ENCODE peak calls at places on chromosomes 7 and 10, in four cellular contexts. O is SJSA1, H is neural progenitor cell, M is ovary. X is an unnamed sample.
A peak's percentile ranks its signal among the peaks of the same experiment; 100 is the strongest.

GRCh38 chr10:113616244-113617074 is 47.4 kb downstream of the NRAP start:
- DNase-seq in O (no peak), H (peak; percentile 64), M (no peak), X (peak; percentile 10)

GRCh38 chr10:123325663-123326175 is 171.5 kb downstream of the BUB3 start:
- DNase-seq in M (no peak), O (no peak), H (no peak), X (no peak)

GRCh38 chr7:139099181-139099947 is 10.2 kb downstream of the ZC3HAV1 start:
- DNase-seq in M (no peak), H (no peak), O (no peak), X (no peak)

GRCh38 chr7:48962821-48963505 is 38.6 kb downstream of the CDC14C start:
- DNase-seq in O (no peak), M (no peak), H (no peak), X (no peak)

GRCh38 chr10:118501637-118502440 is 93.6 kb downstream of the PRLHR start:
- DNase-seq in M (no peak), H (no peak), O (no peak), X (no peak)

GRCh38 chr7:102260856-102261255 is 25.8 kb upstream of the SH2B2 start:
- DNase-seq in H (peak; percentile 60), M (peak; percentile 58), O (no peak), X (peak; percentile 48)

GRCh38 chr7:148927141-148927540 is 43.0 kb upstream of the EZH2 start:
- DNase-seq in M (no peak), O (no peak), H (no peak), X (no peak)

GRCh38 chr10:118674226-118674919 is 78.9 kb upstream of the PRLHR start:
- DNase-seq in O (no peak), M (no peak), H (no peak), X (no peak)

GRCh38 chr7:73876361-73876760 is 15.4 kb downstream of the TMEM270 start:
- DNase-seq in O (no peak), H (no peak), M (no peak), X (no peak)

GRCh38 chr10:119658274-119658673 is 7.1 kb downstream of the BAG3 start:
- DNase-seq in H (peak; percentile 36), M (peak; percentile 86), O (peak; percentile 70), X (peak; percentile 24)

GRCh38 chr10:100033766-100034418 is 24.1 kb upstream of the DNMBP start:
- DNase-seq in O (no peak), M (no peak), H (no peak), X (no peak)

GRCh38 chr10:69504576-69505250 is 53.4 kb downstream of the TSPAN15 start:
- DNase-seq in H (no peak), M (no peak), O (no peak), X (no peak)

GRCh38 chr10:6070647-6071046 is 8.5 kb upstream of the IL2RA start:
- DNase-seq in M (no peak), O (no peak), H (no peak), X (no peak)

GRCh38 chr10:129913021-129913695 is 50.9 kb downstream of the EBF3 start:
- DNase-seq in M (no peak), H (no peak), O (no peak), X (peak; percentile 37)

GRCh38 chr7:134444961-134445315 is 14.0 kb downstream of the AKR1B1 start:
- DNase-seq in M (no peak), O (no peak), H (no peak), X (no peak)

GRCh38 chr7:106252568-106252967 is 32.2 kb downstream of the NAMPT start:
- DNase-seq in H (no peak), O (no peak), M (no peak), X (no peak)

GRCh38 chr7:4468320-4469102 is 213.6 kb upstream of the FOXK1 start:
- DNase-seq in M (no peak), H (no peak), O (no peak), X (no peak)

GRCh38 chr10:19762026-19762425 is 54.2 kb upstream of the PLXDC2 start:
- DNase-seq in M (no peak), H (no peak), O (no peak), X (no peak)

GRCh38 chr7:21346297-21346696 is 81.6 kb upstream of the SP4 start:
- DNase-seq in O (no peak), M (no peak), H (no peak), X (no peak)

GRCh38 chr10:46222364-46222935 is 64.3 kb upstream of the ANTXRL start:
- DNase-seq in H (no peak), M (no peak), O (no peak), X (no peak)

GRCh38 chr10:6311700-6312330 is 109.1 kb downstream of the PFKFB3 start:
- DNase-seq in O (no peak), M (no peak), H (no peak), X (no peak)

GRCh38 chr10:24255115-24255895 is 46.4 kb downstream of the KIAA1217 start:
- DNase-seq in O (no peak), M (no peak), H (peak; percentile 68), X (no peak)

GRCh38 chr7:75599244-75599771 is 107.2 kb downstream of the SPDYE5 start:
- DNase-seq in O (no peak), H (peak; percentile 66), M (peak; percentile 52), X (no peak)

GRCh38 chr10:125407000-125407502 is 246.7 kb upstream of the CTBP2 start:
- DNase-seq in O (no peak), H (no peak), M (no peak), X (no peak)

GRCh38 chr7:36370046-36370445 is 19.6 kb upstream of the ANLN start:
- DNase-seq in O (no peak), H (no peak), M (no peak), X (no peak)

GRCh38 chr10:21807162-21807561 is 196.4 kb downstream of the DNAJC1 start:
- DNase-seq in H (peak; percentile 88), O (no peak), M (no peak), X (peak; percentile 69)

GRCh38 chr10:71437537-71438058 is 40.9 kb downstream of the CDH23 start:
- DNase-seq in M (peak; percentile 49), O (no peak), H (no peak), X (no peak)

GRCh38 chr7:15464762-15465144 is 97.1 kb downstream of the AGMO start:
- DNase-seq in M (no peak), H (no peak), O (no peak), X (no peak)

GRCh38 chr7:40654171-40654570 is 519.4 kb downstream of the SUGCT start:
- DNase-seq in H (no peak), M (no peak), O (no peak), X (no peak)

GRCh38 chr10:79437111-79437814 is 8.2 kb downstream of the ZCCHC24 start:
- DNase-seq in M (peak; percentile 31), H (no peak), O (no peak), X (no peak)

GRCh38 chr10:113520606-113521481 is 32.0 kb upstream of the HABP2 start:
- DNase-seq in O (peak; percentile 52), H (peak; percentile 77), M (peak; percentile 65), X (peak; percentile 75)

GRCh38 chr10:24722676-24723385 is 856 bp downstream of the ARHGAP21 start:
- DNase-seq in M (peak; percentile 76), H (peak; percentile 88), O (peak; percentile 68), X (peak; percentile 72)

GRCh38 chr7:71829499-71829898 is 582.6 kb downstream of the CALN1 start:
- DNase-seq in O (no peak), M (no peak), H (no peak), X (no peak)

GRCh38 chr10:24215603-24216002 is 6.7 kb downstream of the KIAA1217 start:
- DNase-seq in H (no peak), O (no peak), M (no peak), X (no peak)

GRCh38 chr7:1227814-1228534 is 4.7 kb upstream of the UNCX start:
- DNase-seq in M (no peak), H (peak; percentile 55), O (no peak), X (no peak)

GRCh38 chr7:49014870-49015269 is 90.5 kb downstream of the CDC14C start:
- DNase-seq in M (no peak), O (no peak), H (no peak), X (no peak)

GRCh38 chr10:82242778-82243177 is 367.8 kb downstream of the NRG3 start:
- DNase-seq in H (no peak), O (no peak), M (no peak), X (no peak)

GRCh38 chr7:105010538-105011523 is 3.2 kb upstream of the KMT2E start:
- DNase-seq in O (peak; percentile 29), M (no peak), H (no peak), X (no peak)

GRCh38 chr7:135756191-135756590 is 7.6 kb upstream of the FAM180A start:
- DNase-seq in M (no peak), H (no peak), O (no peak), X (no peak)

GRCh38 chr7:135758531-135758932 is 9.9 kb upstream of the FAM180A start:
- DNase-seq in H (peak; percentile 13), M (peak; percentile 56), O (peak; percentile 53), X (peak; percentile 20)

GRCh38 chr7:135755351-135755753 is 6.7 kb upstream of the FAM180A start:
- DNase-seq in M (no peak), O (no peak), H (no peak), X (no peak)

GRCh38 chr7:135757719-135758411 is 9.3 kb upstream of the FAM180A start:
- DNase-seq in H (no peak), M (peak; percentile 60), O (peak; percentile 52), X (peak; percentile 31)

DNA sequence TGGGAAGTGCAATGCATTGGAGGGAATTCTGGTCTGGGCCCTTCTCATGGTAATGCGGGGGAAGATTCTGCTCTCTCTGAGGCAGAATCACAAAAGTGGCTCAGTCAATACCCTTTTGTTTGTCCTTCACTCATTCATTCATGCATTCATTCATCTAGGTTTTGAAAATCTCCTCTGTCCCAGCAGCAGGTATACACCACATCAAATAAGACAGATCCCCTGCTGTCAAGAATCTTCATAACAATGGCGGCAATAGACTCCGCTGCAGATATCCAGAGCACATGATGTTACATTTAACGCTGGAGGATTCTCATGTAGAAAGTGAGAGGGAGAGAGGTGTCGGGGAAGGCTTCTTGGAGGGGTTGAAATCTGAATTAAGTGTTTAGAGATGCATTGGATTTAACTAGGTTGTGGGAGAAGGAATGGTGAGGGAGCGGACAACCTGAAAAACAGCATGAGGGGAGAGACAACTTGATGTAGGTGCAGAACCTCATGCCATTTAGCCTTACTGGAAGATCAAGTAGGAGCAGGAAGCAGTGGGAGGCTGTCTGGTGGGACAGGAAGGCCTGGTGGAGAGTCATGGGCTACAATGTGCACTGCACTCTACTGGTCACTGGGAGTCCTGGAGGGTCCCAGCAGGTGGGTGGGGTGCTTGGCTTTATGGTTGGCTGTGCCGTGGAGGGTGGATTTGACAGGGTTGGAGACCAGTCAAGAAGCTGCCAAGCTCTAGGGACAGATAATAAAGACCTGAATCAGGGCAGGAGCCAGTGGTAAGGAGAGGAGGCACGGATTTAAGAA is 5.2 kb upstream of the FAM180A start:
- DNase-seq in H (no peak), M (no peak), O (no peak), X (no peak)
- H3K27ac ChIP-seq in H (no peak overlapping the region), M (no peak overlapping the region), O (no peak overlapping the region), X (no peak overlapping the region)

GRCh38 chr10:67519434-67519833 is 176.6 kb downstream of the CTNNA3 start:
- DNase-seq in O (no peak), H (no peak), M (no peak), X (peak; percentile 32)
- H3K27ac ChIP-seq in O (no peak overlapping the region), H (no peak overlapping the region), M (no peak overlapping the region), X (peak overlapping the region; percentile 29)

DNA sequence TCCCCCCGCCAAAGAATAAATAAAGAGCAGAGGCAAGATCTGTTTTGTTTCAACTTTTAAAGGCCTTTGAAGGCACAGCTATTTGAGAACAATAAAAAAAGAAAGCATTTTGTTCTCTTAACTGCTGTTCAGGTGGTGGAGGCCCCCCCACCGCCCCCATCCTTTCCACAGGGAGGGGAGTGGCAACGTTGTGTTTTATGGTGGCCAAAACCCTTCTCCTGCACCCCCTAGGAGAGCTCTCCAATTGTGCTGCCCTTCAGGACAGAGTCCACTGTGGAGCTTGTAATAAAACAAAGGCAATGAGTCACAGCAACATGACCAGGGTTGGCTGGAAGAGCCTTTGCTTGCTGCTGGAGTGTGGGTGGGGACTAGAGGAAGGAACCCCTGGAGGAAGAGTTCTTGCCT is 987.9 kb downstream of the KCNMA1 start:
- DNase-seq in H (no peak), M (no peak), O (peak; percentile 70), X (no peak)
- H3K27ac ChIP-seq in H (no peak overlapping the region), M (no peak overlapping the region), O (no peak overlapping the region), X (no peak overlapping the region)

GRCh38 chr10:32376780-32377179 is 29.8 kb upstream of the EPC1 start:
- DNase-seq in O (no peak), M (no peak), H (no peak), X (no peak)
- H3K27ac ChIP-seq in O (peak overlapping the region; percentile 35), M (no peak overlapping the region), H (no peak overlapping the region), X (peak overlapping the region; percentile 61)

X was measured in SJCRH30.